ENCODE peak calls at places on chromosomes 12 and 14, in eight cellular contexts. One of them, this sample, is unnamed.

GRCh38 chr12:107386569-107386968 is 293.2 kb upstream of the CRY1 start:
- DNase-seq in AG09319: no peak
- DNase-seq in IMR-90: no peak
- DNase-seq in coronary artery: no peak
- DNase-seq in posterior cingulate gyrus: no peak
- DNase-seq in AG04450: no peak
- DNase-seq in sciatic nerve: no peak
- DNase-seq in activated T-cell treated with anti-CD3 and anti-CD28 coated beads for 24 hours: no peak
- DNase-seq in this sample: no peak

GRCh38 chr14:99549684-99550083 is 54.3 kb downstream of the CCDC85C start:
- DNase-seq in AG09319: no peak
- DNase-seq in IMR-90: peak; percentile 16
- DNase-seq in coronary artery: no peak
- DNase-seq in posterior cingulate gyrus: no peak
- DNase-seq in AG04450: no peak
- DNase-seq in sciatic nerve: no peak
- DNase-seq in activated T-cell treated with anti-CD3 and anti-CD28 coated beads for 24 hours: no peak
- DNase-seq in this sample: no peak

GRCh38 chr12:130945793-130946492 is 7.8 kb upstream of the ADGRD1 start:
- DNase-seq in AG09319: peak; percentile 44
- DNase-seq in IMR-90: no peak
- DNase-seq in coronary artery: no peak
- DNase-seq in posterior cingulate gyrus: no peak
- DNase-seq in AG04450: no peak
- DNase-seq in sciatic nerve: peak; percentile 64
- DNase-seq in activated T-cell treated with anti-CD3 and anti-CD28 coated beads for 24 hours: no peak
- DNase-seq in this sample: no peak

GRCh38 chr12:88553941-88554658 is 26.2 kb downstream of the KITLG start:
- DNase-seq in AG09319: peak; percentile 68
- DNase-seq in IMR-90: peak; percentile 64
- DNase-seq in coronary artery: no peak
- DNase-seq in posterior cingulate gyrus: no peak
- DNase-seq in AG04450: no peak
- DNase-seq in sciatic nerve: no peak
- DNase-seq in activated T-cell treated with anti-CD3 and anti-CD28 coated beads for 24 hours: no peak
- DNase-seq in this sample: no peak

GRCh38 chr14:49303952-49304516 is 282.1 kb downstream of the RPS29 start:
- DNase-seq in AG09319: no peak
- DNase-seq in IMR-90: peak; percentile 13
- DNase-seq in coronary artery: no peak
- DNase-seq in posterior cingulate gyrus: peak; percentile 56
- DNase-seq in AG04450: no peak
- DNase-seq in sciatic nerve: no peak
- DNase-seq in activated T-cell treated with anti-CD3 and anti-CD28 coated beads for 24 hours: no peak
- DNase-seq in this sample: no peak

GRCh38 chr12:80218925-80219714 is 119.8 kb downstream of the OTOGL start:
- DNase-seq in AG09319: no peak
- DNase-seq in IMR-90: no peak
- DNase-seq in coronary artery: no peak
- DNase-seq in posterior cingulate gyrus: no peak
- DNase-seq in AG04450: no peak
- DNase-seq in sciatic nerve: no peak
- DNase-seq in activated T-cell treated with anti-CD3 and anti-CD28 coated beads for 24 hours: no peak
- DNase-seq in this sample: no peak

GRCh38 chr14:30214014-30214413 is 286.4 kb upstream of the PRKD1 start:
- DNase-seq in AG09319: no peak
- DNase-seq in IMR-90: peak; percentile 53
- DNase-seq in coronary artery: no peak
- DNase-seq in posterior cingulate gyrus: no peak
- DNase-seq in AG04450: no peak
- DNase-seq in sciatic nerve: no peak
- DNase-seq in activated T-cell treated with anti-CD3 and anti-CD28 coated beads for 24 hours: no peak
- DNase-seq in this sample: no peak

GRCh38 chr14:65650843-65651242 is 238.3 kb downstream of the FUT8 start:
- DNase-seq in AG09319: no peak
- DNase-seq in IMR-90: no peak
- DNase-seq in coronary artery: no peak
- DNase-seq in posterior cingulate gyrus: no peak
- DNase-seq in AG04450: no peak
- DNase-seq in sciatic nerve: no peak
- DNase-seq in activated T-cell treated with anti-CD3 and anti-CD28 coated beads for 24 hours: no peak
- DNase-seq in this sample: no peak

GRCh38 chr12:61610143-61610542 is 650.1 kb upstream of the USP15 start:
- DNase-seq in AG09319: no peak
- DNase-seq in IMR-90: no peak
- DNase-seq in coronary artery: no peak
- DNase-seq in posterior cingulate gyrus: no peak
- DNase-seq in AG04450: no peak
- DNase-seq in sciatic nerve: no peak
- DNase-seq in activated T-cell treated with anti-CD3 and anti-CD28 coated beads for 24 hours: no peak
- DNase-seq in this sample: no peak

GRCh38 chr12:11653215-11653753 is 3.8 kb downstream of the ETV6 start:
- DNase-seq in AG09319: no peak
- DNase-seq in IMR-90: peak; percentile 43
- DNase-seq in coronary artery: no peak
- DNase-seq in posterior cingulate gyrus: no peak
- DNase-seq in AG04450: no peak
- DNase-seq in sciatic nerve: no peak
- DNase-seq in activated T-cell treated with anti-CD3 and anti-CD28 coated beads for 24 hours: peak; percentile 41
- DNase-seq in this sample: no peak

GRCh38 chr12:42936991-42937390 is 347.4 kb upstream of the PRICKLE1 start:
- DNase-seq in AG09319: no peak
- DNase-seq in IMR-90: no peak
- DNase-seq in coronary artery: no peak
- DNase-seq in posterior cingulate gyrus: no peak
- DNase-seq in AG04450: no peak
- DNase-seq in sciatic nerve: no peak
- DNase-seq in activated T-cell treated with anti-CD3 and anti-CD28 coated beads for 24 hours: no peak
- DNase-seq in this sample: no peak

GRCh38 chr12:53751336-53752191 is at the start of gene CISTR:
- DNase-seq in AG09319: no peak
- DNase-seq in IMR-90: no peak
- DNase-seq in coronary artery: no peak
- DNase-seq in posterior cingulate gyrus: peak; percentile 52
- DNase-seq in AG04450: no peak
- DNase-seq in sciatic nerve: no peak
- DNase-seq in activated T-cell treated with anti-CD3 and anti-CD28 coated beads for 24 hours: no peak
- DNase-seq in this sample: no peak

GRCh38 chr12:109057376-109057775 is 5.0 kb downstream of the USP30 start:
- DNase-seq in AG09319: no peak
- DNase-seq in IMR-90: no peak
- DNase-seq in coronary artery: no peak
- DNase-seq in posterior cingulate gyrus: no peak
- DNase-seq in AG04450: no peak
- DNase-seq in sciatic nerve: no peak
- DNase-seq in activated T-cell treated with anti-CD3 and anti-CD28 coated beads for 24 hours: no peak
- DNase-seq in this sample: no peak

GRCh38 chr12:95874452-95874851 is 15.7 kb downstream of the SNRPF start:
- DNase-seq in AG09319: no peak
- DNase-seq in IMR-90: no peak
- DNase-seq in coronary artery: no peak
- DNase-seq in posterior cingulate gyrus: no peak
- DNase-seq in AG04450: no peak
- DNase-seq in sciatic nerve: no peak
- DNase-seq in activated T-cell treated with anti-CD3 and anti-CD28 coated beads for 24 hours: no peak
- DNase-seq in this sample: no peak

GRCh38 chr12:10031318-10031717 is 836 bp downstream of the CLEC9A start:
- DNase-seq in AG09319: no peak
- DNase-seq in IMR-90: peak; percentile 24
- DNase-seq in coronary artery: no peak
- DNase-seq in posterior cingulate gyrus: no peak
- DNase-seq in AG04450: no peak
- DNase-seq in sciatic nerve: no peak
- DNase-seq in activated T-cell treated with anti-CD3 and anti-CD28 coated beads for 24 hours: no peak
- DNase-seq in this sample: no peak

GRCh38 chr12:128381537-128381936 is 114.6 kb downstream of the TMEM132C start:
- DNase-seq in AG09319: no peak
- DNase-seq in IMR-90: no peak
- DNase-seq in coronary artery: no peak
- DNase-seq in posterior cingulate gyrus: peak; percentile 69
- DNase-seq in AG04450: no peak
- DNase-seq in sciatic nerve: no peak
- DNase-seq in activated T-cell treated with anti-CD3 and anti-CD28 coated beads for 24 hours: no peak
- DNase-seq in this sample: peak; percentile 24

GRCh38 chr14:52863339-52863700 is 71.9 kb upstream of the GNPNAT1 start:
- DNase-seq in AG09319: no peak
- DNase-seq in IMR-90: peak; percentile 63
- DNase-seq in coronary artery: no peak
- DNase-seq in posterior cingulate gyrus: no peak
- DNase-seq in AG04450: no peak
- DNase-seq in sciatic nerve: no peak
- DNase-seq in activated T-cell treated with anti-CD3 and anti-CD28 coated beads for 24 hours: no peak
- DNase-seq in this sample: no peak

GRCh38 chr12:131264625-131265024 is 310.9 kb downstream of the ADGRD1 start:
- DNase-seq in AG09319: no peak
- DNase-seq in IMR-90: no peak
- DNase-seq in coronary artery: no peak
- DNase-seq in posterior cingulate gyrus: no peak
- DNase-seq in AG04450: no peak
- DNase-seq in sciatic nerve: no peak
- DNase-seq in activated T-cell treated with anti-CD3 and anti-CD28 coated beads for 24 hours: no peak
- DNase-seq in this sample: no peak

GRCh38 chr14:83300454-83301064 is 1766.9 kb upstream of the SEL1L start:
- DNase-seq in AG09319: no peak
- DNase-seq in IMR-90: peak; percentile 52
- DNase-seq in coronary artery: no peak
- DNase-seq in posterior cingulate gyrus: no peak
- DNase-seq in AG04450: no peak
- DNase-seq in sciatic nerve: no peak
- DNase-seq in activated T-cell treated with anti-CD3 and anti-CD28 coated beads for 24 hours: no peak
- DNase-seq in this sample: no peak

GRCh38 chr12:101777476-101777875 is 38.2 kb upstream of the SYCP3 start:
- DNase-seq in AG09319: no peak
- DNase-seq in IMR-90: no peak
- DNase-seq in coronary artery: no peak
- DNase-seq in posterior cingulate gyrus: no peak
- DNase-seq in AG04450: no peak
- DNase-seq in sciatic nerve: no peak
- DNase-seq in activated T-cell treated with anti-CD3 and anti-CD28 coated beads for 24 hours: no peak
- DNase-seq in this sample: no peak

GRCh38 chr14:22900088-22900799 is 17.2 kb downstream of the REM2 start:
- DNase-seq in AG09319: no peak
- DNase-seq in IMR-90: peak; percentile 78
- DNase-seq in coronary artery: no peak
- DNase-seq in posterior cingulate gyrus: no peak
- DNase-seq in AG04450: peak; percentile 53
- DNase-seq in sciatic nerve: no peak
- DNase-seq in activated T-cell treated with anti-CD3 and anti-CD28 coated beads for 24 hours: no peak
- DNase-seq in this sample: no peak

GRCh38 chr12:100384549-100384916 is 27.7 kb downstream of the SLC17A8 start:
- DNase-seq in AG09319: no peak
- DNase-seq in IMR-90: no peak
- DNase-seq in coronary artery: no peak
- DNase-seq in posterior cingulate gyrus: no peak
- DNase-seq in AG04450: no peak
- DNase-seq in sciatic nerve: no peak
- DNase-seq in activated T-cell treated with anti-CD3 and anti-CD28 coated beads for 24 hours: no peak
- DNase-seq in this sample: no peak